ENCODE peak calls at places on chromosome 14, in four cellular contexts. One of them, this sample, is unnamed. For H3K4me1, the result is how much of the 10 kb centered on the place peaks cover.

GRCh38 chr14:103500148-103500990 is 22.3 kb downstream of the CKB start:
- DNase-seq in HCT116: no peak
- DNase-seq in uterus: peak
- DNase-seq in CD4-positive, CD25-positive, alpha-beta regulatory T cell: peak
- DNase-seq in this sample: peak

GRCh38 chr14:89391123-89391522 is 25.9 kb downstream of the FOXN3 start:
- DNase-seq in HCT116: no peak
- DNase-seq in uterus: no peak
- DNase-seq in CD4-positive, CD25-positive, alpha-beta regulatory T cell: no peak
- DNase-seq in this sample: no peak

GRCh38 chr14:75459099-75459741 is 31.4 kb downstream of the JDP2 start:
- DNase-seq in HCT116: no peak
- DNase-seq in uterus: no peak
- DNase-seq in CD4-positive, CD25-positive, alpha-beta regulatory T cell: no peak
- DNase-seq in this sample: no peak

GRCh38 chr14:70692210-70692609 is 50.5 kb downstream of the TTC9 start:
- DNase-seq in HCT116: no peak
- DNase-seq in uterus: no peak
- DNase-seq in CD4-positive, CD25-positive, alpha-beta regulatory T cell: no peak
- DNase-seq in this sample: no peak

GRCh38 chr14:89215166-89215940 is 201.7 kb downstream of the FOXN3 start:
- DNase-seq in HCT116: no peak
- DNase-seq in uterus: no peak
- DNase-seq in CD4-positive, CD25-positive, alpha-beta regulatory T cell: no peak
- DNase-seq in this sample: no peak

GRCh38 chr14:105275267-105275946 is 25.4 kb downstream of the BRF1 start:
- DNase-seq in HCT116: no peak
- DNase-seq in uterus: no peak
- DNase-seq in CD4-positive, CD25-positive, alpha-beta regulatory T cell: no peak
- DNase-seq in this sample: no peak

GRCh38 chr14:100031506-100032281 is 33.5 kb upstream of the EVL start:
- DNase-seq in HCT116: peak
- DNase-seq in uterus: peak
- DNase-seq in CD4-positive, CD25-positive, alpha-beta regulatory T cell: no peak
- DNase-seq in this sample: peak

GRCh38 chr14:97592341-97592980 is 795.3 kb downstream of the VRK1 start:
- DNase-seq in HCT116: no peak
- DNase-seq in uterus: no peak
- DNase-seq in CD4-positive, CD25-positive, alpha-beta regulatory T cell: no peak
- DNase-seq in this sample: no peak

GRCh38 chr14:94021001-94021400 is 5.1 kb upstream of the OTUB2 start:
- DNase-seq in HCT116: no peak
- DNase-seq in uterus: no peak
- DNase-seq in CD4-positive, CD25-positive, alpha-beta regulatory T cell: no peak
- DNase-seq in this sample: peak

GRCh38 chr14:51248041-51248987 is 8.3 kb downstream of the TMX1 start:
- DNase-seq in HCT116: no peak
- DNase-seq in uterus: no peak
- DNase-seq in CD4-positive, CD25-positive, alpha-beta regulatory T cell: no peak
- DNase-seq in this sample: no peak

GRCh38 chr14:85619866-85620265 is 89.9 kb downstream of the FLRT2 start:
- DNase-seq in HCT116: no peak
- DNase-seq in uterus: no peak
- DNase-seq in CD4-positive, CD25-positive, alpha-beta regulatory T cell: no peak
- DNase-seq in this sample: no peak

GRCh38 chr14:20757963-20758362 is 10.2 kb upstream of the EDDM3B start:
- DNase-seq in HCT116: no peak
- DNase-seq in uterus: no peak
- DNase-seq in CD4-positive, CD25-positive, alpha-beta regulatory T cell: no peak
- DNase-seq in this sample: no peak

GRCh38 chr14:78403278-78403815 is 233.2 kb downstream of the NRXN3 start:
- DNase-seq in HCT116: no peak
- DNase-seq in uterus: no peak
- DNase-seq in CD4-positive, CD25-positive, alpha-beta regulatory T cell: no peak
- DNase-seq in this sample: peak

GRCh38 chr14:34593740-34594375 is 36.1 kb downstream of the SNX6 start:
- DNase-seq in HCT116: no peak
- DNase-seq in uterus: no peak
- DNase-seq in CD4-positive, CD25-positive, alpha-beta regulatory T cell: no peak
- DNase-seq in this sample: no peak

GRCh38 chr14:90697146-90697545 is 119.1 kb downstream of the TTC7B start:
- DNase-seq in HCT116: no peak
- DNase-seq in uterus: no peak
- DNase-seq in CD4-positive, CD25-positive, alpha-beta regulatory T cell: no peak
- DNase-seq in this sample: no peak

GRCh38 chr14:27528328-27528727 is 930.5 kb upstream of the NOVA1 start:
- DNase-seq in HCT116: no peak
- DNase-seq in uterus: no peak
- DNase-seq in CD4-positive, CD25-positive, alpha-beta regulatory T cell: no peak
- DNase-seq in this sample: peak

GRCh38 chr14:58944226-58944769 is 244.2 kb upstream of the DAAM1 start:
- DNase-seq in HCT116: no peak
- DNase-seq in uterus: no peak
- DNase-seq in CD4-positive, CD25-positive, alpha-beta regulatory T cell: no peak
- DNase-seq in this sample: no peak

GRCh38 chr14:66476964-66477363 is 9.2 kb upstream of the CCDC196 start:
- DNase-seq in HCT116: no peak
- DNase-seq in uterus: no peak
- DNase-seq in CD4-positive, CD25-positive, alpha-beta regulatory T cell: no peak
- DNase-seq in this sample: no peak

GRCh38 chr14:95493976-95494375 is 22.5 kb downstream of the SYNE3 start:
- DNase-seq in HCT116: no peak
- DNase-seq in uterus: no peak
- DNase-seq in CD4-positive, CD25-positive, alpha-beta regulatory T cell: no peak
- DNase-seq in this sample: no peak

GRCh38 chr14:22487401-22487800 is 101.6 kb downstream of the DAD1 start:
- DNase-seq in HCT116: no peak
- DNase-seq in uterus: no peak
- DNase-seq in CD4-positive, CD25-positive, alpha-beta regulatory T cell: no peak
- DNase-seq in this sample: no peak

GRCh38 chr14:22489247-22489551 is 99.8 kb downstream of the DAD1 start:
- DNase-seq in HCT116: no peak
- DNase-seq in uterus: no peak
- DNase-seq in CD4-positive, CD25-positive, alpha-beta regulatory T cell: no peak
- DNase-seq in this sample: no peak

GRCh38 chr14:22488522-22489246 is 100.3 kb downstream of the DAD1 start:
- DNase-seq in HCT116: no peak
- DNase-seq in uterus: no peak
- DNase-seq in CD4-positive, CD25-positive, alpha-beta regulatory T cell: no peak
- DNase-seq in this sample: no peak

GRCh38 chr14:22489957-22490950 is 98.8 kb downstream of the DAD1 start:
- DNase-seq in HCT116: no peak
- DNase-seq in uterus: no peak
- DNase-seq in CD4-positive, CD25-positive, alpha-beta regulatory T cell: no peak
- DNase-seq in this sample: no peak

GRCh38 chr14:22487941-22488340 is 101.1 kb downstream of the DAD1 start:
- DNase-seq in HCT116: no peak
- DNase-seq in uterus: no peak
- DNase-seq in CD4-positive, CD25-positive, alpha-beta regulatory T cell: no peak
- DNase-seq in this sample: no peak
- H3K4me1 ChIP-seq in HCT116: under half
- H3K4me1 ChIP-seq in uterus: under half
- H3K4me1 ChIP-seq in CD4-positive, CD25-positive, alpha-beta regulatory T cell: under half
- H3K4me1 ChIP-seq in this sample: under half

GRCh38 chr14:22845821-22846625 is 9.6 kb downstream of the MMP14 start:
- DNase-seq in HCT116: no peak
- DNase-seq in uterus: no peak
- DNase-seq in CD4-positive, CD25-positive, alpha-beta regulatory T cell: no peak
- DNase-seq in this sample: no peak
- H3K4me1 ChIP-seq in HCT116: under half
- H3K4me1 ChIP-seq in uterus: under half
- H3K4me1 ChIP-seq in CD4-positive, CD25-positive, alpha-beta regulatory T cell: under half
- H3K4me1 ChIP-seq in this sample: under half

GRCh38 chr14:61586539-61587396 is 108.5 kb upstream of the HIF1A start:
- DNase-seq in HCT116: no peak
- DNase-seq in uterus: no peak
- DNase-seq in CD4-positive, CD25-positive, alpha-beta regulatory T cell: no peak
- DNase-seq in this sample: no peak

GRCh38 chr14:61584258-61584657 is 111.1 kb upstream of the HIF1A start:
- DNase-seq in HCT116: no peak
- DNase-seq in uterus: no peak
- DNase-seq in CD4-positive, CD25-positive, alpha-beta regulatory T cell: no peak
- DNase-seq in this sample: peak

GRCh38 chr14:61587397-61587713 is 108.0 kb upstream of the HIF1A start:
- DNase-seq in HCT116: no peak
- DNase-seq in uterus: no peak
- DNase-seq in CD4-positive, CD25-positive, alpha-beta regulatory T cell: no peak
- DNase-seq in this sample: no peak

GRCh38 chr14:61588419-61588901 is 106.9 kb upstream of the HIF1A start:
- DNase-seq in HCT116: no peak
- DNase-seq in uterus: no peak
- DNase-seq in CD4-positive, CD25-positive, alpha-beta regulatory T cell: no peak
- DNase-seq in this sample: no peak

DNA sequence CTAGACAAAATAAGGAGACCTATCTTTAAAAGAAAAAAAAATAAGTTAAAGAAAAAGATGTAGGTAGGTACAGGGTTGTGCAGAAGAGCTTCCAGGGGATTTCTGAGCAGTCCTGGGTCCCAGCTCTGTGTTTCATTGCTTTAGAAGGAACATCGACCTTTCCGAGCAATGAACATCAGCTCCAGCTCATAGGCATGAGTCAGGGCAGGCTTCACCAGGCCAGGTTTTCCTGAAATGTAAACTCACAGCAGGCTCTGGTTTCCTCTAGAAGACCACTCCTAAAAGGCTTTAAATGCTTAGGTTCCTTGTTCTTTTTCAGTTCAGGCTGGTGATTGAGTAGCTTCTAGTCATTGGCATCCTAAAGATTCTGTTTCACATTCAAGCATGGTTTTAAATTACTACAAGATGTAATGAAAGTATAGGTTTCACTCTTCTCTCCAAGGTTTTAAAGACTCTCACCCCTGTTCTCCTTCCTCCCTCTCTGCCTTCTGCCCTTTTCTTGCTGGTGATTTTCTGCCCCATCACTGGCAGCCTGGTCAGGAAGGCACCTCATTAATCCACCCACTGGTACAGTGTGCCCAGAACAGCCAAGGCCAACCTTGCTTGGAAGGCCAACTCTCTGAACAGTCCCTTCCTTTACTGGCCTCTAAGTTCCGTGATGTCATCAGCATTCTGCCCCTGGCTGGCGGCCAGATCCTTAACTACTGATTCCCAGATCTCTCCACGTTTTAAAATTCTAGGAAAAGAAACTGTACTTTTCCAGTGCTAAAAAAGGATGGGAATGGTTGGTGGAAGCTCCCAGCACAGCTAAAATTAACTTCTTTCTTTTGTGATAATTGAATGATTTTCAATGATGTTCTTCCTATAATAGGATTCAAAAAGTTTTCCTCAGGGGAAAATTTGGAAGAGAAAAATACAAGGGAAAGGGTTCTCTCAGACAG is 109.4 kb upstream of the HIF1A start:
- DNase-seq in HCT116: no peak
- DNase-seq in uterus: peak
- DNase-seq in CD4-positive, CD25-positive, alpha-beta regulatory T cell: no peak
- DNase-seq in this sample: no peak
- H3K4me1 ChIP-seq in HCT116: under half
- H3K4me1 ChIP-seq in uterus: under half
- H3K4me1 ChIP-seq in CD4-positive, CD25-positive, alpha-beta regulatory T cell: under half
- H3K4me1 ChIP-seq in this sample: under half

GRCh38 chr14:68554231-68554630 is 238.6 kb downstream of the ZFP36L1 start:
- DNase-seq in HCT116: no peak
- DNase-seq in uterus: peak
- DNase-seq in CD4-positive, CD25-positive, alpha-beta regulatory T cell: no peak
- DNase-seq in this sample: no peak

GRCh38 chr14:68559949-68560348 is 232.9 kb downstream of the ZFP36L1 start:
- DNase-seq in HCT116: no peak
- DNase-seq in uterus: no peak
- DNase-seq in CD4-positive, CD25-positive, alpha-beta regulatory T cell: no peak
- DNase-seq in this sample: no peak

GRCh38 chr14:68556253-68556652 is 236.6 kb downstream of the ZFP36L1 start:
- DNase-seq in HCT116: no peak
- DNase-seq in uterus: peak
- DNase-seq in CD4-positive, CD25-positive, alpha-beta regulatory T cell: no peak
- DNase-seq in this sample: no peak

GRCh38 chr14:68558096-68558495 is 234.8 kb downstream of the ZFP36L1 start:
- DNase-seq in HCT116: no peak
- DNase-seq in uterus: peak
- DNase-seq in CD4-positive, CD25-positive, alpha-beta regulatory T cell: no peak
- DNase-seq in this sample: no peak

DNA sequence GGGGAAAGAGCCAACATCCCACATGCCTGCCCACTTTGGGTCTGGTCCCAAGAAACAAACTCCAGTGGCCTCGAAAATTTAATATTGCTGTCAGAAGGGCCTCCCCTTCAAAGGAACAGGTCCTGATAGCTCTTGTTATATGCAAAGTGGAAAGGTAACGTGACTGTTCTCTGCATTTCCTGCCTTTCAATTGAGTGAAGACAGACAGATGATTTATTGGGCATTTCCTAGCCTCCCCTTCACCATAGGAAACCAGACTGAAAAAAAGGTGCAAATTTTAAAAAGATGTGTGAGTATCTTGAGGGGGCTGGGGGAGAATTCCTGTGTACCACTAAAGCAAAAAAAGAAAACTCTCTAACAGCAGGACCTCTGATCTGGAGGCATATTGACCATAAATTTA is 235.2 kb downstream of the ZFP36L1 start:
- DNase-seq in HCT116: no peak
- DNase-seq in uterus: peak
- DNase-seq in CD4-positive, CD25-positive, alpha-beta regulatory T cell: no peak
- DNase-seq in this sample: no peak
- H3K4me1 ChIP-seq in HCT116: half or more
- H3K4me1 ChIP-seq in uterus: under half
- H3K4me1 ChIP-seq in CD4-positive, CD25-positive, alpha-beta regulatory T cell: under half
- H3K4me1 ChIP-seq in this sample: under half

This sample was measured in foreskin keratinocyte.